ENCODE peak calls at places on chromosome 3, in four cellular contexts. H, Y, Q and G are unnamed samples.

GRCh38 chr3:153050978-153051377 is 111.0 kb upstream of the RAP2B start:
- DNase-seq in H (no peak), Y (no peak), Q (no peak), G (no peak)

GRCh38 chr3:43727930-43728329 is 37.2 kb downstream of the ABHD5 start:
- DNase-seq in H (no peak), Y (no peak), Q (no peak), G (no peak)

GRCh38 chr3:194661946-194662345 is 10.0 kb downstream of the LSG1 start:
- DNase-seq in H (no peak), Y (no peak), Q (no peak), G (no peak)

GRCh38 chr3:183180105-183180763 is 17.7 kb upstream of the LAMP3 start:
- DNase-seq in H (no peak), Y (no peak), Q (no peak), G (no peak)

GRCh38 chr3:53775834-53776251 is 70.4 kb downstream of the CHDH start:
- DNase-seq in H (no peak), Y (no peak), Q (no peak), G (no peak)

GRCh38 chr3:47006145-47006651 is 26.7 kb downstream of the NBEAL2 start:
- DNase-seq in H (no peak), Y (no peak), Q (no peak), G (no peak)

GRCh38 chr3:61847784-61848462 is 286.6 kb downstream of the PTPRG start:
- DNase-seq in H (peak), Y (no peak), Q (no peak), G (peak)

GRCh38 chr3:10910367-10910766 is 82.2 kb upstream of the SLC6A1 start:
- DNase-seq in H (no peak), Y (no peak), Q (no peak), G (no peak)

GRCh38 chr3:29363110-29363509 is 82.2 kb downstream of the RBMS3 start:
- DNase-seq in H (no peak), Y (no peak), Q (no peak), G (no peak)

GRCh38 chr3:29694331-29694730 is 413.5 kb downstream of the RBMS3 start:
- DNase-seq in H (no peak), Y (no peak), Q (no peak), G (no peak)

GRCh38 chr3:172946061-172946460 is 195.0 kb downstream of the SPATA16 start:
- DNase-seq in H (no peak), Y (no peak), Q (no peak), G (no peak)

GRCh38 chr3:134309987-134310700 is 59.5 kb upstream of the RYK start:
- DNase-seq in H (no peak), Y (no peak), Q (no peak), G (peak)

GRCh38 chr3:117444175-117444574 is 734.6 kb downstream of the TUSC7 start:
- DNase-seq in H (no peak), Y (no peak), Q (no peak), G (no peak)

GRCh38 chr3:128307029-128307633 is 153.8 kb downstream of the EEFSEC start:
- DNase-seq in H (no peak), Y (no peak), Q (peak), G (no peak)

GRCh38 chr3:188491276-188491687 is 337.3 kb downstream of the LPP start:
- DNase-seq in H (no peak), Y (no peak), Q (no peak), G (no peak)

GRCh38 chr3:102394517-102394916 is 40.3 kb upstream of the ZPLD1 start:
- DNase-seq in H (no peak), Y (no peak), Q (no peak), G (no peak)

GRCh38 chr3:51706788-51707731 is at the start of gene GRM2:
- DNase-seq in H (peak), Y (no peak), Q (peak), G (peak)

GRCh38 chr3:72163809-72164634 is 379.1 kb upstream of the PROK2 start:
- DNase-seq in H (no peak), Y (no peak), Q (no peak), G (no peak)

GRCh38 chr3:7800006-7800780 is 701.4 kb upstream of the LMCD1 start:
- DNase-seq in H (no peak), Y (no peak), Q (no peak), G (no peak)

GRCh38 chr3:8972614-8973013 is 9.3 kb upstream of the RAD18 start:
- DNase-seq in H (no peak), Y (no peak), Q (no peak), G (no peak)

GRCh38 chr3:52089691-52090090 is 33.3 kb upstream of the DUSP7 start:
- DNase-seq in H (no peak), Y (no peak), Q (no peak), G (peak)

GRCh38 chr3:179544981-179545645 is 17.6 kb upstream of the ACTL6A start:
- DNase-seq in H (no peak), Y (no peak), Q (no peak), G (no peak)

GRCh38 chr3:11282250-11283125 is 10.3 kb downstream of the ATG7 start:
- DNase-seq in H (peak), Y (no peak), Q (no peak), G (no peak)

GRCh38 chr3:136543385-136543784 is 208.8 kb downstream of the STAG1 start:
- DNase-seq in H (no peak), Y (no peak), Q (no peak), G (no peak)

GRCh38 chr3:134885877-134886621 is 91.0 kb downstream of the EPHB1 start:
- DNase-seq in H (no peak), Y (no peak), Q (no peak), G (no peak)

GRCh38 chr3:32176989-32177701 is 61.3 kb upstream of the CMTM8 start:
- DNase-seq in H (no peak), Y (peak), Q (peak), G (no peak)

GRCh38 chr3:67940200-67940952 is 286.0 kb upstream of the SUCLG2 start:
- DNase-seq in H (no peak), Y (no peak), Q (no peak), G (no peak)

GRCh38 chr3:119507404-119507803 is 9.1 kb downstream of the TIMMDC1 start:
- DNase-seq in H (no peak), Y (no peak), Q (no peak), G (no peak)

GRCh38 chr3:66355394-66355793 is 134.6 kb downstream of the SLC25A26 start:
- DNase-seq in H (no peak), Y (no peak), Q (no peak), G (no peak)

GRCh38 chr3:170780955-170781354 is 89.0 kb downstream of the RPL22L1 start:
- DNase-seq in H (no peak), Y (no peak), Q (no peak), G (no peak)

GRCh38 chr3:119596392-119596791 is 1.3 kb upstream of the PLA1A start:
- DNase-seq in H (no peak), Y (no peak), Q (no peak), G (no peak)

GRCh38 chr3:79664444-79664843 is 103.4 kb downstream of the ROBO1 start:
- DNase-seq in H (no peak), Y (no peak), Q (no peak), G (no peak)

GRCh38 chr3:123660900-123661299 is 76.0 kb upstream of the HACD2 start:
- DNase-seq in H (peak), Y (no peak), Q (peak), G (peak)

GRCh38 chr3:170717410-170718402 is 131.8 kb upstream of the SLC7A14 start:
- DNase-seq in H (peak), Y (no peak), Q (no peak), G (peak)

GRCh38 chr3:169327969-169328368 is 335.5 kb downstream of the MECOM start:
- DNase-seq in H (no peak), Y (no peak), Q (no peak), G (no peak)

GRCh38 chr3:29465836-29466235 is 185.0 kb downstream of the RBMS3 start:
- DNase-seq in H (no peak), Y (no peak), Q (no peak), G (no peak)